ENCODE peak calls at places on chromosomes 1 and 21, in seven cellular contexts. One of them, this sample, is unnamed.

GRCh38 chr1:226635456-226635941 is 86.9 kb downstream of the STUM start:
- DNase-seq in GM12892: no peak
- DNase-seq in HepG2: no peak
- DNase-seq in K562: no peak
- DNase-seq in SK-N-SH: no peak
- DNase-seq in GM12878: no peak
- DNase-seq in H1: no peak
- DNase-seq in this sample: no peak

GRCh38 chr1:2785631-2786328 is 15.7 kb downstream of the TTC34 start:
- DNase-seq in H1: no peak
- DNase-seq in GM12878: no peak
- DNase-seq in K562: no peak
- DNase-seq in GM12892: peak; percentile 8
- DNase-seq in HepG2: no peak
- DNase-seq in SK-N-SH: peak; percentile 22
- DNase-seq in this sample: no peak

GRCh38 chr1:41816061-41816460 is 102.7 kb downstream of the HIVEP3 start:
- DNase-seq in H1: no peak
- DNase-seq in K562: no peak
- DNase-seq in GM12878: no peak
- DNase-seq in GM12892: no peak
- DNase-seq in HepG2: no peak
- DNase-seq in SK-N-SH: no peak
- DNase-seq in this sample: no peak

GRCh38 chr1:20540281-20540680 is 12.1 kb upstream of the FAM43B start:
- DNase-seq in SK-N-SH: no peak
- DNase-seq in H1: no peak
- DNase-seq in HepG2: no peak
- DNase-seq in K562: no peak
- DNase-seq in GM12892: no peak
- DNase-seq in GM12878: no peak
- DNase-seq in this sample: no peak

GRCh38 chr1:118186026-118186425 is 998 bp upstream of the SPAG17 start:
- DNase-seq in HepG2: no peak
- DNase-seq in SK-N-SH: no peak
- DNase-seq in GM12892: no peak
- DNase-seq in GM12878: no peak
- DNase-seq in H1: no peak
- DNase-seq in K562: no peak
- DNase-seq in this sample: no peak

GRCh38 chr1:145751491-145752021 is 32.3 kb downstream of the CD160 start:
- DNase-seq in GM12878: no peak
- DNase-seq in HepG2: no peak
- DNase-seq in SK-N-SH: no peak
- DNase-seq in GM12892: no peak
- DNase-seq in H1: no peak
- DNase-seq in K562: no peak
- DNase-seq in this sample: no peak

GRCh38 chr1:195188821-195189220 is 1419.4 kb downstream of the KCNT2 start:
- DNase-seq in GM12892: no peak
- DNase-seq in GM12878: no peak
- DNase-seq in HepG2: no peak
- DNase-seq in K562: no peak
- DNase-seq in SK-N-SH: no peak
- DNase-seq in H1: no peak
- DNase-seq in this sample: no peak

GRCh38 chr1:31828341-31828740 is 12.5 kb upstream of the SPOCD1 start:
- DNase-seq in HepG2: no peak
- DNase-seq in GM12878: no peak
- DNase-seq in K562: no peak
- DNase-seq in H1: no peak
- DNase-seq in GM12892: no peak
- DNase-seq in SK-N-SH: no peak
- DNase-seq in this sample: no peak

GRCh38 chr21:34526618-34527290 is 14.7 kb upstream of the KCNE1 start:
- DNase-seq in SK-N-SH: no peak
- DNase-seq in HepG2: peak; percentile 96
- DNase-seq in GM12892: no peak
- DNase-seq in H1: no peak
- DNase-seq in GM12878: no peak
- DNase-seq in K562: peak; percentile 31
- DNase-seq in this sample: no peak

GRCh38 chr1:7470904-7471638 is 300.0 kb upstream of the VAMP3 start:
- DNase-seq in GM12878: peak; percentile 23
- DNase-seq in GM12892: no peak
- DNase-seq in SK-N-SH: peak; percentile 68
- DNase-seq in HepG2: no peak
- DNase-seq in K562: peak; percentile 11
- DNase-seq in H1: no peak
- DNase-seq in this sample: no peak

GRCh38 chr21:45590726-45591618 is 48.7 kb upstream of the SLC19A1 start:
- DNase-seq in HepG2: no peak
- DNase-seq in K562: peak; percentile 78
- DNase-seq in GM12878: peak; percentile 48
- DNase-seq in H1: no peak
- DNase-seq in SK-N-SH: no peak
- DNase-seq in GM12892: peak; percentile 58
- DNase-seq in this sample: peak; percentile 70

GRCh38 chr1:20100632-20101355 is 18.5 kb downstream of the PLA2G2D start:
- DNase-seq in GM12878: no peak
- DNase-seq in H1: peak; percentile 47
- DNase-seq in HepG2: peak; percentile 48
- DNase-seq in GM12892: no peak
- DNase-seq in SK-N-SH: peak; percentile 70
- DNase-seq in K562: peak; percentile 60
- DNase-seq in this sample: peak; percentile 47

GRCh38 chr1:23951646-23952095 is 8.0 kb upstream of the PNRC2 start:
- DNase-seq in HepG2: peak; percentile 86
- DNase-seq in SK-N-SH: no peak
- DNase-seq in H1: no peak
- DNase-seq in GM12892: no peak
- DNase-seq in GM12878: no peak
- DNase-seq in K562: no peak
- DNase-seq in this sample: no peak

GRCh38 chr1:150976879-150977694 is 2.5 kb upstream of the CERS2 start:
- DNase-seq in GM12892: no peak
- DNase-seq in K562: peak; percentile 95
- DNase-seq in GM12878: no peak
- DNase-seq in H1: no peak
- DNase-seq in HepG2: peak; percentile 68
- DNase-seq in SK-N-SH: no peak
- DNase-seq in this sample: no peak

GRCh38 chr1:7233646-7234470 is 448.6 kb downstream of the CAMTA1 start:
- DNase-seq in K562: no peak
- DNase-seq in GM12892: no peak
- DNase-seq in GM12878: no peak
- DNase-seq in HepG2: no peak
- DNase-seq in SK-N-SH: no peak
- DNase-seq in H1: no peak
- DNase-seq in this sample: no peak

GRCh38 chr21:45409466-45410150 is 4.6 kb downstream of the COL18A1 start:
- DNase-seq in HepG2: peak; percentile 80
- DNase-seq in GM12878: no peak
- DNase-seq in K562: peak; percentile 31
- DNase-seq in H1: no peak
- DNase-seq in SK-N-SH: peak; percentile 67
- DNase-seq in GM12892: no peak
- DNase-seq in this sample: no peak

GRCh38 chr1:186958520-186958919 is 129.8 kb downstream of the PLA2G4A start:
- DNase-seq in H1: no peak
- DNase-seq in GM12892: no peak
- DNase-seq in K562: no peak
- DNase-seq in HepG2: no peak
- DNase-seq in SK-N-SH: no peak
- DNase-seq in GM12878: no peak
- DNase-seq in this sample: no peak

GRCh38 chr1:96309783-96310182 is 411.8 kb upstream of the PTBP2 start:
- DNase-seq in GM12892: no peak
- DNase-seq in HepG2: no peak
- DNase-seq in SK-N-SH: no peak
- DNase-seq in K562: no peak
- DNase-seq in GM12878: no peak
- DNase-seq in H1: no peak
- DNase-seq in this sample: no peak

GRCh38 chr1:9292361-9293240 is at the start of gene SPSB1:
- DNase-seq in K562: peak; percentile 77
- DNase-seq in HepG2: peak; percentile 44
- DNase-seq in H1: no peak
- DNase-seq in GM12892: no peak
- DNase-seq in GM12878: no peak
- DNase-seq in SK-N-SH: peak; percentile 88
- DNase-seq in this sample: no peak

GRCh38 chr1:9293512-9294439 is 1.1 kb downstream of the SPSB1 start:
- DNase-seq in SK-N-SH: peak; percentile 79
- DNase-seq in GM12892: no peak
- DNase-seq in GM12878: no peak
- DNase-seq in H1: no peak
- DNase-seq in HepG2: no peak
- DNase-seq in K562: no peak
- DNase-seq in this sample: no peak

GRCh38 chr1:9289724-9290493 is 2.8 kb upstream of the SPSB1 start:
- DNase-seq in HepG2: peak; percentile 68
- DNase-seq in K562: no peak
- DNase-seq in H1: no peak
- DNase-seq in SK-N-SH: no peak
- DNase-seq in GM12878: no peak
- DNase-seq in GM12892: no peak
- DNase-seq in this sample: no peak

GRCh38 chr1:9293241-9293511 is 482 bp downstream of the SPSB1 start:
- DNase-seq in K562: no peak
- DNase-seq in HepG2: no peak
- DNase-seq in H1: no peak
- DNase-seq in SK-N-SH: no peak
- DNase-seq in GM12892: no peak
- DNase-seq in GM12878: no peak
- DNase-seq in this sample: no peak

DNA sequence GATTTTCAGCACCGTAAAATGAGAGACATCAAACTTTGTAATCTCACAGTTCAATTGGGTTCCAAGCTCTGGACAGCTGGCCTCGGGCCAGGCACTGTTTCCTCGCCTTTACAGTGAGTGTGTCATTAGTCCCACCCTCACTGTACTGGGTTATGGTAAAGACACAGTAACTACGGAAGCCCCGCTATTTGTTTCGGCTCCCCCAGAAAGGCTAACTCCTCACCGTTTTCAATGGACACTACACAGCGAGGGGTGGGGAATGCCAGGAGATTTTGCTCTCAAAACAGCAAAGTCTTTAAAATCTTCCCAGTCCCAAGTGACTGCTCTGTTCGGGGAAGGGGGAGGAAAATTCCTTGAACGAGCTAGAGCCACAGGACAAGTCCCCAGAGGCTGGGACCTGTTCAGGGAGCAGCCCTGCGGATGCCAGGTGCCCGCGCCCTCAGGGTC is 757 bp upstream of the SPSB1 start:
- DNase-seq in HepG2: peak; percentile 58
- DNase-seq in SK-N-SH: peak; percentile 54
- DNase-seq in GM12892: no peak
- DNase-seq in H1: no peak
- DNase-seq in K562: peak; percentile 46
- DNase-seq in GM12878: no peak
- DNase-seq in this sample: no peak
- TF ChIP-seq POLR2AphosphoS5 in HepG2: no peak
- TF ChIP-seq POLR2AphosphoS5 in SK-N-SH: no peak
- TF ChIP-seq POLR2AphosphoS5 in GM12892: no peak
- TF ChIP-seq POLR2AphosphoS5 in H1: no peak
- TF ChIP-seq POLR2AphosphoS5 in K562: no peak
- TF ChIP-seq POLR2AphosphoS5 in GM12878: no peak
- TF ChIP-seq POLR2AphosphoS5 in this sample: no peak

DNA sequence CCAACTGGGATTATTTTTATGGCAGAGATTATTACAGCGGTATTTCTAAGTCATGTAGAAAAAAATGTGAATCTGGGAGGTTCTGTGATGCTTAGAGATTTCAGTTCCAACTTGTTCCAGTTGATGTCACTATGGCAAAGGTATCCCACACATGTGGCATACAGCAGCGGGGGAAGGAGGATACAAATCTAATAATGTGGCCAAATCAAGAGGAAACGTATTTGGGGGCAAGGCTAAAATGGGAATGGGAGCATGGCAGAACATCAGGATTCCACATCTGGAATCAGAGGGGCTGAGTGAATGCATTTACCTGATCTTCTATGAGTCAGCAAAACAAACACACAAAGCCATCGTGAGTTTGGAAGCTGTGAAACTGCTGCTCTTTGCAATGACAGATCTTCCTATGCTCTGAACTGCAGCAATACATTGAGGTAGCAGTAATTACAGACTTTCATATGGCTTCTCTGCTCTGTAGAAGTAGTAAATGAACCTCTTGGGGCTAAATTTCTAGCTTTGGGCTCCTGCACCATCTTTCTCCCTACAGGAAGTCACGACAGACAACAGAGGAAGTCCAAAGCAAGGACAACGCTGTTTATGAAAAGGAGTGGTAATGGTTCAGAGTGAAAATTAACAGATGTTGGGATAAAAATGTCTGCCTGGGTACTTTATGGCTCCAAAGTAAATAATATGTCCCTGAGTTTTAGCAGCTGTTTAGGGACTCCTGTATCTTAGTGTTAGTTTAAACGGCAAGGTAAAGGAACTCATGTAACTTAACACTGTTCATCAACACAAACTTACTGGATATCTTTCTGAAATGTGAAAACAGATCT is 55.6 kb downstream of the GABPA start:
- DNase-seq in GM12892: no peak
- DNase-seq in SK-N-SH: peak; percentile 52
- DNase-seq in GM12878: no peak
- DNase-seq in HepG2: peak; percentile 19
- DNase-seq in H1: no peak
- DNase-seq in K562: peak; percentile 41
- DNase-seq in this sample: no peak
- TF ChIP-seq TAF1 in GM12892: no peak
- TF ChIP-seq TAF1 in SK-N-SH: no peak
- TF ChIP-seq TAF1 in GM12878: no peak
- TF ChIP-seq TAF1 in HepG2: no peak
- TF ChIP-seq TAF1 in H1: no peak
- TF ChIP-seq TAF1 in K562: no peak
- TF ChIP-seq TAF1 in this sample: no peak

DNA sequence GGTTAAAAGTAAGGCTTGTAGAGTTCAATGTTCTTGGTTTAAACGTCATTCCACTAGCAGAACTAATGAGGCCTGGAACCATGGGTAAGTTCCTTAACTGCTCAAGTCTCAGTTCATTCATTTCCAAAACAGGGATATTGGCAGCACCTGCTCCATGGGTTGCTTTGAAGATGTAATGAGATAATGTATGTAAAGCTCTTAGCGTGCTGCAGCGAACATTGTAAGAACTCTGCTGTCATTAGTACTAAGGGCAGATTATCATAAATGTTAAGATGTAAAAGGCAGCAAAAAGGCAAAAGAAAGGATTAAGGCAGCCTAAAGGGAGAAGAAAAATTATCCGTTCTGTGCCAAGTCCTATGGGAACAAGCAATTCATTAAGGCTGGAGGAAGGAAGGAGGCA is 129.1 kb upstream of the NGF start:
- DNase-seq in HepG2: no peak
- DNase-seq in SK-N-SH: no peak
- DNase-seq in K562: no peak
- DNase-seq in H1: no peak
- DNase-seq in GM12878: no peak
- DNase-seq in GM12892: no peak
- DNase-seq in this sample: no peak
- TF ChIP-seq POLR2AphosphoS5 in HepG2: no peak
- TF ChIP-seq POLR2AphosphoS5 in SK-N-SH: no peak
- TF ChIP-seq POLR2AphosphoS5 in K562: no peak
- TF ChIP-seq POLR2AphosphoS5 in H1: no peak
- TF ChIP-seq POLR2AphosphoS5 in GM12878: no peak
- TF ChIP-seq POLR2AphosphoS5 in GM12892: no peak
- TF ChIP-seq POLR2AphosphoS5 in this sample: no peak

GRCh38 chr1:237814319-237814924 is 76.3 kb downstream of the ZP4 start:
- DNase-seq in HepG2: peak; percentile 5
- DNase-seq in GM12892: no peak
- DNase-seq in GM12878: no peak
- DNase-seq in K562: peak; percentile 12
- DNase-seq in SK-N-SH: peak; percentile 25
- DNase-seq in H1: no peak
- DNase-seq in this sample: no peak
- TF ChIP-seq TAF1 in HepG2: no peak
- TF ChIP-seq TAF1 in GM12892: no peak
- TF ChIP-seq TAF1 in GM12878: no peak
- TF ChIP-seq TAF1 in K562: no peak
- TF ChIP-seq TAF1 in SK-N-SH: no peak
- TF ChIP-seq TAF1 in H1: no peak
- TF ChIP-seq TAF1 in this sample: no peak